ENCODE peak calls at places on chromosomes 12 and 14, in eight cellular contexts. S, Y, J, C, V, U, Z and O are unnamed samples.

GRCh38 chr14:74945261-74945851 is 10.0 kb downstream of the PGF start:
- DNase-seq in S (peak), Y (peak), J (no peak), C (peak), V (peak), U (no peak), Z (peak), O (peak)

GRCh38 chr12:29563636-29564035 is 66.2 kb upstream of the OVCH1 start:
- DNase-seq in S (no peak), Y (no peak), J (no peak), C (no peak), V (no peak), U (no peak), Z (no peak), O (no peak)

GRCh38 chr12:124720687-124721500 is 142.8 kb downstream of the SCARB1 start:
- DNase-seq in S (no peak), Y (peak), J (no peak), C (peak), V (peak), U (peak), Z (peak), O (no peak)

GRCh38 chr12:124713041-124713435 is 145.6 kb upstream of the NCOR2 start:
- DNase-seq in S (peak), Y (no peak), J (no peak), C (peak), V (peak), U (no peak), Z (peak), O (peak)

GRCh38 chr14:50007123-50007903 is 109.1 kb downstream of the VCPKMT start:
- DNase-seq in S (no peak), Y (peak), J (no peak), C (no peak), V (no peak), U (no peak), Z (no peak), O (no peak)

GRCh38 chr12:42684171-42685071 is 94.9 kb upstream of the PRICKLE1 start:
- DNase-seq in S (no peak), Y (no peak), J (no peak), C (peak), V (no peak), U (peak), Z (no peak), O (no peak)

GRCh38 chr14:91113829-91114078 is at the start of gene DGLUCY:
- DNase-seq in S (no peak), Y (peak), J (peak), C (peak), V (peak), U (no peak), Z (peak), O (no peak)

GRCh38 chr14:65167072-65167645 is 64.8 kb upstream of the MAX start:
- DNase-seq in S (peak), Y (peak), J (no peak), C (no peak), V (peak), U (peak), Z (no peak), O (no peak)

GRCh38 chr12:126108247-126108646 is 1043.0 kb downstream of the AACS start:
- DNase-seq in S (no peak), Y (no peak), J (no peak), C (no peak), V (no peak), U (no peak), Z (no peak), O (no peak)

GRCh38 chr12:57846577-57847319 is at the start of gene CTDSP2:
- DNase-seq in S (peak), Y (peak), J (peak), C (peak), V (peak), U (peak), Z (peak), O (peak)

GRCh38 chr14:60665178-60665555 is 15.9 kb upstream of the SIX1 start:
- DNase-seq in S (no peak), Y (no peak), J (no peak), C (no peak), V (no peak), U (no peak), Z (no peak), O (no peak)

GRCh38 chr12:5260086-5260485 is 171.8 kb upstream of the NTF3 start:
- DNase-seq in S (no peak), Y (no peak), J (no peak), C (no peak), V (no peak), U (no peak), Z (no peak), O (no peak)

GRCh38 chr12:121017966-121018491 is 1.7 kb upstream of the C12orf43 start:
- DNase-seq in S (no peak), Y (no peak), J (no peak), C (no peak), V (no peak), U (no peak), Z (no peak), O (no peak)

DNA sequence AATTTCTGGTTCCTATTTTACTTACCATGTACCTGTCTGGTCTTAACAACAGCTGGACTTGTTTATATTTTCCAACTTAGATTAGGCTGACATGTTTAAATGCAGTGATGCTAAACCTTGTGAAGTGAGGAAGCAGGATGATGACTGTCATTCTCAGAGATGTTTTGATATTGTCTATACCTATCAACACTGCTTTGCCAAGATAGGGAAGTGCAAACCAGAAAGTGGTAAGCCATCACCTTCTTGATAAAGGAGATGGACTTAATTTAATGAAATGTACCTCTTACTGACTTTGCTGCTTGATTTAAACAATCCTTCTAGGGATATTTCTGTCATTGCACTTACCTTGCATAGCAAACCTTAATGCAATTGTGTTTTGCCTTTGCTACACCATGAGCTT is 2.2 kb downstream of the BICD1 start:
- DNase-seq in S (no peak), Y (no peak), J (no peak), C (no peak), V (no peak), U (no peak), Z (no peak), O (no peak)
- H3K4me3 ChIP-seq in S (peak), Y (peak), J (peak), C (peak), V (peak), U (peak), Z (no peak), O (no peak)

DNA sequence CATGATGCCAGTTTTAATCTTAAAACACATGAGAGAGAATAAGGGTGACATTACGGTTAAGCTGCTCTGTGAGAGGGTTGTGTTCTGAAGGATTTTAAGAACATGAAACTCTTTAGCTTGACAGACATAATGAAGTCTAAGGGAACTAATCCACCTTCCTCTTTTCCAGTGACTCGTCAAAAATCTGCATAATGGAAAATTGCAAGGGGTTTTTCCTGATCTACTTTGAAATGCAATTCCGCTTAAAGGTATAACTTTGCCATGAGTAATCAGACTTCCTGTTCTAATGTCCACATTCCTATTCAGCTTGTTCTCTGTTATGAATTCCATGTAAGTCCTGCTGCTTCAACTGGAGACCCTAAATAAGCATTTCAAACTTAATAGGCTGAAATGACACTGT is at the start of gene ZNF705A:
- DNase-seq in S (peak), Y (peak), J (no peak), C (peak), V (peak), U (peak), Z (no peak), O (no peak)
- H3K4me3 ChIP-seq in S (no peak), Y (no peak), J (no peak), C (no peak), V (no peak), U (no peak), Z (no peak), O (no peak)

DNA sequence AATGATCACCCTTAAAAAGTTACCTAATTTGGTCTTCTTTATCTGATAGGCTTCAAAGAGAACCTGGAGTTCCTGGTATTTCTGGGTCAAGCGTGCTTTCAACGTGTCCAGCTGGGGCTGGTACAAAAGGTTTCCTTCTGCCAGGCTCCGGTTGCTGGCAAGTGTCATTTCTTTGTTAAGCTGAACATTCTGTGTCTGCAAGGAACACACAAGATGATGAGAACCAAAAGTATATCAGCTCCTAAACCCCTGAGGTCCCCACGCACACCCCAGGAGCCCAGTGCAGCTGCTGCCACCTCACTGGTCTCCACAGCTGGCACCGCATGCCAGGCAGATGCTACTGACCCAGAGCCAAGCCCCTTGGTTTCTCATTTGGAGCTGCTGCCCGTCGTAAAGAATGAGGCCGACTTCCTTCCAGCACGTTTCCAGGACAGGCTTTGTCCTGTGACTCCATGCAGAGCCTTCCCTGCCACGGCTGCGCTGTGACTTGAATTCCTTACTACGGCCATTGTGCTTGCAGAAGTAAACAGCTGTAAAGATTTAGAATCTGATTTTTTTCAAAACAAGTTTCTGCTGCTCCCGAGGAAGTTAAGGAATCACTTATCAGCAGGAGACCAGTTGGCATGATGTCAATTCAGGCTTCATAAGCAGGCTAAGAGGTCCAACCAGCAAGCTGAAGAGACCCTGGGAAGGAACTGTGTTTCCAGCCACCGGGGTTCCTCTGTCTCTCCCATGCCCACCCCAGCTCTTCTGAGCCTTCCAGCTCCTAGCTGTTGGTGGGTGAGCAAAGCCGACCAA is 24.9 kb downstream of the VPS37B start:
- DNase-seq in S (peak), Y (no peak), J (no peak), C (peak), V (peak), U (peak), Z (peak), O (peak)
- H3K4me3 ChIP-seq in S (peak), Y (no peak), J (peak), C (no peak), V (peak), U (peak), Z (no peak), O (peak)

DNA sequence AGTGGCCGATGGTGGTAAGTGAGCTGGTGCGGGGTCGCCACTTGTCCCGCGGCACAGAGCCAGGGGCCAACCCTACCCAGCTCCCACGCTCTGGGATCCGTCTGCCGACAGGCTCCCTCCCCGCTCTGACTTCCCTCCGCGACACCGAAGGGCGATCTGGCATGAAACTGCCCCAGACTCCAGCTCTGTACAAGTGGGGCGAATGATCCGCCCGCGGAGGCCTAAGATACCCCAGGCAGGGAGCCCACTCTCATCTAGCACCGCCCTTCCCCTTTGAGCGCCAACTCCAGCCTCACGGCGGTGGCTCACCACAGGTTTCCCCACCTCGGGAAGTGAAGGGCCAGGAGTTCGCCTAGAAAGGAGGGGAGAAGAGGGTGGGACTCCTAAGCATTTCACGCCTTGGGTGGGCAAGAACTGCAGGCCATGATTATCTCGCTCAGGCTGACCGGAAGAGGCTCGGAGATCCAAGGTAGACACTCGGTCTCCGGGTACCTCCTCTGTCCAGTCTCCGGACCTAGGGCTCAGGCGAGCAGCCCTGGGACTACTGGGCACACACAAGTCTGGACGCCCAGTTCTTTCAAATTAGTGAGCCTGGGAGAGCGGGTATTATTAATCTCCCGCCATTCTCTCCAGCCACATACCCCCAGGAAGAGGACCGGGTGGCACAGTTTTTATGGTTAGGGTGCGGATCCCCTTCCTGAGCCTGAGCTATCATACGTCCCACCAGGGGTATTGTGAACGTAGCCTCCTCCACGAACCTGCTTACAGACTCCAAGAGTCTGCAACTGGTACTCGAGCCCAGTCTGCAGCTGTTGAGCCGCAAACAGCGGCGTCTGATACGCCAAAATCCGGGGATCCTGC is 849 bp downstream of the WNT1 start:
- DNase-seq in S (no peak), Y (no peak), J (no peak), C (no peak), V (no peak), U (no peak), Z (no peak), O (no peak)
- H3K4me3 ChIP-seq in S (no peak), Y (peak), J (peak), C (peak), V (peak), U (no peak), Z (peak), O (peak)

DNA sequence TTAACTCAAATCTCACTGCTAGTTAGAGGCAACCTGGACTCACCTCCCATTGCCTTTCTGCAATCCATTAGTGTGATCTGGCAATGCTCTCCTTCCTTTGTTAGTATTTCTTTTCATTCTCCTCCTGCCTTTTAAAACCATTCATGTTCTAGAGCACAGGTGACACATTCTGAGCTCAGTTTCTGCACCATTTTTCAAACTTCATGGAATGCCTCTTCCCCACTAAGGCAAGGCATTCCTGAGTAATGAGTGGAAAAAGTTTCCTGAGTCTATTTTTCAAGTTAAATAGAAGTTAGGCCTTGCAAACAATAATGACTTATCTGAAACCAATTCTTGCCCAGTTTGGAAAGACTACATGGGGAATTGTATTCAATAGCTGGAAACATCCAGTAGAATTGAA is 1001.8 kb downstream of the BCL11B start:
- DNase-seq in S (no peak), Y (no peak), J (no peak), C (no peak), V (no peak), U (no peak), Z (no peak), O (no peak)
- H3K4me3 ChIP-seq in S (no peak), Y (no peak), J (no peak), C (no peak), V (no peak), U (no peak), Z (no peak), O (no peak)